ENCODE peak calls at places on chromosomes 1 and 21, in four cellular contexts. L is mesothelial cell of epicardium, T is GM12864, X is pancreas. P is an unnamed sample.

GRCh38 chr1:155481761-155482160 is 80.8 kb downstream of the ASH1L start:
- DNase-seq in L (no peak), T (no peak), X (no peak), P (no peak)

GRCh38 chr21:35904995-35905972 is 155.0 kb downstream of the SETD4 start:
- DNase-seq in L (no peak), T (no peak), X (no peak), P (no peak)

GRCh38 chr1:109094377-109094803 is 3.8 kb downstream of the TMEM167B start:
- DNase-seq in L (no peak), T (no peak), X (no peak), P (no peak)

GRCh38 chr1:13803546-13804239 is 103.7 kb downstream of the PRDM2 start:
- DNase-seq in L (no peak), T (no peak), X (no peak), P (no peak)

GRCh38 chr1:10019561-10019960 is 13.2 kb upstream of the UBE4B start:
- DNase-seq in L (no peak), T (no peak), X (no peak), P (no peak)

GRCh38 chr1:200376521-200376920 is 33.3 kb downstream of the ZNF281 start:
- DNase-seq in L (no peak), T (no peak), X (no peak), P (no peak)

GRCh38 chr1:62230724-62231123 is 36.1 kb downstream of the L1TD1 start:
- DNase-seq in L (no peak), T (no peak), X (no peak), P (no peak)

GRCh38 chr1:202967684-202968281 is 726 bp upstream of the CYB5R1 start:
- DNase-seq in L (no peak), T (peak; percentile 27), X (no peak), P (peak; percentile 25)

GRCh38 chr1:44719318-44719717 is 11.7 kb downstream of the RNU5D-1 start:
- DNase-seq in L (no peak), T (no peak), X (no peak), P (no peak)

GRCh38 chr1:91701494-91701869 is 184.5 kb downstream of the TGFBR3 start:
- DNase-seq in L (no peak), T (no peak), X (no peak), P (no peak)

GRCh38 chr1:32963746-32964460 is 706 bp downstream of the RNF19B start:
- DNase-seq in L (peak; percentile 76), T (no peak), X (peak; percentile 56), P (peak; percentile 60)

GRCh38 chr1:109882288-109883245 is 28.1 kb upstream of the CSF1 start:
- DNase-seq in L (no peak), T (no peak), X (no peak), P (no peak)

GRCh38 chr1:3283849-3284248 is 170.6 kb upstream of the ARHGEF16 start:
- DNase-seq in L (peak; percentile 68), T (no peak), X (peak; percentile 72), P (no peak)
- TF ChIP-seq CTCF in L (peak; percentile 44), T (peak; percentile 37), X (peak; percentile 40), P (peak; percentile 24)

DNA sequence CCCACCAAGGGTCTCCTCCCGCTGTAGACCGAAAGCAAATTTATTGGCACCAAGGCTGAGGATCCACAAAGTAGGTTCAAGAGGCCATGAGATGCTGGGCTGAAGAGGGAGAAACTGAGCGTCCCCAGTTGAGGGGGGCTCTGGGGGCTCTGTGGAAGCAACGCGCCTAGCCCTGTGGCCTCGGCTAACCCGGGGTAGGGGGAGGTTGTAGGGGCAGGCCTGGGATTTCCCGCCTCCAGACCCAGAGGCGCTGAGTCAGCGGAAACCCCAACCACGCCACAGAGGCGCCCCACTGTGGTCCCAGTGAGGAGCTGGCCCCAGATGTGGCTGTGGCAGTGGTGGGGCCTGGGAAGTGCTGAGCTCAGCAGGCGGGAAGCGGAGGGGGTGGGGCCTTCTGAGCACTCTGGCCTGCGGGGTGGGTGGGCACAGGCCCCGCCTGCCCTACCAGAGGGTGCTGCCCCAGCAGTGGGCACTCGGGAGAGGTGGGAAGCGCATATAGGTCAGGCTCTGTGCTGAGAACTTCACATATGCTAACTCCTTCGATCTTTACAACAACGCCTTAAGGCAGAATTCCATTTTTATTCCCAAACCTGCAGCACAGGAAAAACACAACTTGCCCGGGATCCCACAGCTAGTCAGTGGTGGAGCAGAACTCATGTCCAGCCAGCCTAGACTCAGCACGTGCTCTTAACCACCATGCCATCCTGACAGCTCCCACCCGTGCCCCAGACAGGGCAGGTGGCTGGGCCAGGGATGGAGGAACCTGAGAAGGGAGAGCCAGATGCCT is 1.5 kb upstream of the COL16A1 start:
- DNase-seq in L (peak; percentile 49), T (no peak), X (peak; percentile 38), P (peak; percentile 79)
- TF ChIP-seq CTCF in L (no peak), T (peak; percentile 41), X (no peak), P (peak; percentile 76)

GRCh38 chr1:21669033-21669286 is 197 bp downstream of the RAP1GAP start:
- DNase-seq in L (no peak), T (no peak), X (no peak), P (no peak)

GRCh38 chr1:21669287-21670058 is at the start of gene RAP1GAP:
- DNase-seq in L (peak; percentile 58), T (no peak), X (peak; percentile 66), P (peak; percentile 45)

GRCh38 chr1:21667348-21668231 is 1.6 kb downstream of the RAP1GAP start:
- DNase-seq in L (no peak), T (no peak), X (no peak), P (no peak)

GRCh38 chr1:21666572-21667320 is 2.4 kb downstream of the RAP1GAP start:
- DNase-seq in L (no peak), T (no peak), X (no peak), P (no peak)

DNA sequence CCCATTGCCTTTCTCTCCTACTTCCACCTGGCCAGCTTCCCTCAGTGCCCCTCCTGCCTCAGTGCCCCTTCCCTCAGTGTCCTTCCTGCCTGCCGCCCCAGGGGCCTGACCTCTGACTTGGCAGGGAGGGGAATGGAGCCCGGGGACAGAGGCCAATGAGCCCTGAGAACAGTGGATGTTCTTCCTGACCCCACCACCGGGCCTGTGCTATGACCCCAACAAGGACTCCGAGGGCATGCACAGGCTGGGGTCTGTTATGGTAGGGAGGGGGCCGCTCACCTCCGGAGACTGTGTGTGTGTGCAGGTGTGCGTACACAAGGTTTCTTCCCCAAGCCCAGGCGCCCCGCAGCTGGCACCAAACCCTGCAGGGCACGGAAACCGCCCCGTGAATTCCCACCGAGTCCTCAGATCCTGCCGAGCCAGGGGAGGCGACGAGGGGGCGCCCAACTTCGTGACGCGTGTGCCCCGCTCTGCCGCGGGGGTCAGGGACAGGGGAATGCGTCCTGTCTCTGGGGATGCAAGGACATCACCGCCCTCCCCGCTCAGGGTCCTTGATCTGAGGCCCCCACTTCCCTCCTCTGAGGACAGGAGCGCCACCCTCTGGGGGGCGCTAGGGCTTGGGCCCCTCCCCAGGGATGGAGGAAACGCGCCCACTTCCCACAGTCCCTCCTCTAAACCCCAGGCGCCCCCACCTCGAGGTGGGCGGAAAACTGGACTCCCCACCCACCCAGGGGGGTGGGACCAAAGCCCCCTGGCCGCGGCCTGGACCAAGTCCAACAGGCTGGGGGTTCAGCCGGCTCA is 725 bp downstream of the RAP1GAP start:
- DNase-seq in L (no peak), T (no peak), X (no peak), P (no peak)
- TF ChIP-seq CTCF in L (no peak), T (no peak), X (no peak), P (no peak)

GRCh38 chr1:41512701-41513387 is 28.4 kb upstream of the EDN2 start:
- DNase-seq in L (no peak), T (no peak), X (no peak), P (no peak)

GRCh38 chr1:41514381-41514780 is 29.9 kb upstream of the EDN2 start:
- DNase-seq in L (no peak), T (no peak), X (no peak), P (no peak)

GRCh38 chr1:41515131-41515678 is 30.7 kb upstream of the EDN2 start:
- DNase-seq in L (no peak), T (no peak), X (peak; percentile 50), P (no peak)

GRCh38 chr1:41511239-41511540 is 26.7 kb upstream of the EDN2 start:
- DNase-seq in L (no peak), T (no peak), X (no peak), P (no peak)

DNA sequence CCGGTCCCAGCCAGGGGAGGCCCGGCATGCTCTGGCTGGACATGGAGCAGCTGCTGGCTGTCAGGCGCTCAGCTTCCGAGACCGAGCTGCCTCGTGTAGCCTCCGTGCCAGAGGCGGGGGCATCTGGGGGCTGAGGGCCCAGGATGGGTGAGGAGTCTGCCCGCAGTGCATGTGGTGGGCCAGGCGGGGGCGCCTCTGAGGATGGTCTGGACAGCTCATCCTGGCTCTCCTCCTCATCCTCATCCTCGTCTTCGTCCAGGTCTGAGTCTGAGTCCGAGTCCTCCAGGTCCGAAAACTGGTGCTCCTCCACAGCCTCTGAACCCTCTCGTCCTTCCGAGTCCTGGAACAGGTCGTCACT is 28.9 kb upstream of the EDN2 start:
- DNase-seq in L (no peak), T (no peak), X (no peak), P (no peak)
- TF ChIP-seq CTCF in L (peak; percentile 33), T (peak; percentile 69), X (no peak), P (peak; percentile 13)

GRCh38 chr1:97137862-97138514 is 416.4 kb downstream of the PTBP2 start:
- DNase-seq in L (no peak), T (peak; percentile 39), X (peak; percentile 56), P (peak; percentile 32)
- TF ChIP-seq CTCF in L (peak; percentile 68), T (peak; percentile 64), X (peak; percentile 32), P (peak; percentile 64)

GRCh38 chr1:116290085-116290670 is 82.9 kb upstream of the ATP1A1 start:
- DNase-seq in L (no peak), T (no peak), X (no peak), P (no peak)

GRCh38 chr1:116289219-116289618 is 83.8 kb upstream of the ATP1A1 start:
- DNase-seq in L (no peak), T (no peak), X (peak; percentile 49), P (no peak)

GRCh38 chr1:116288201-116288598 is 84.8 kb upstream of the ATP1A1 start:
- DNase-seq in L (no peak), T (peak; percentile 42), X (no peak), P (peak; percentile 48)

GRCh38 chr1:116292929-116293725 is 79.9 kb upstream of the ATP1A1 start:
- DNase-seq in L (no peak), T (no peak), X (no peak), P (no peak)

GRCh38 chr1:116290920-116291465 is 82.1 kb upstream of the ATP1A1 start:
- DNase-seq in L (no peak), T (no peak), X (peak; percentile 78), P (no peak)
- TF ChIP-seq CTCF in L (no peak), T (no peak), X (no peak), P (no peak)

DNA sequence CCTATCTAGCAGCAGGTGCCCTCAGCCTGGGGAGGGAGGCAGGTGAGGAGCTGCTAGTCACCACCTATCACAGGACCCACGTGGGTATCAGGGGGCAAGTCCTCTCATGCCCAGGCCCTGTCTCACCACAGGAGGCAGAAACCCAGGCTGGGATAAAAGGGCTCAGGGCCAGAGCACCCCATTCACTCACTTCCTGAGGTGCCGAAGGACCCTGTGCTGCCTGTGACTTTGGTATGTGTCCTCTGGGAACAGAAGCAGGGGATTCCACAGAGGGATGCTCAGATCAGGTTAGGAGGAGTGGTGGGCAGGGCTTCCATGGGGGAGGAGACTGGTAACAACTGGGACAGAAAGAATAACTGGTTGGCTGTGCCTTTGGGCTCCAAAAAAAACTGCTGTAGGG is at the start of gene LCE1E:
- DNase-seq in L (no peak), T (no peak), X (no peak), P (no peak)
- TF ChIP-seq CTCF in L (no peak), T (no peak), X (no peak), P (no peak)